ENCODE peak calls at places on chromosome 18, in seven cellular contexts. E is neuronal stem cell, V is PC-3, P is fibroblast of lung, Q is neural progenitor cell, X is MM.1S, B is A549. G is an unnamed sample.

GRCh38 chr18:79260023-79260422 is 135.7 kb upstream of the NFATC1 start:
- DNase-seq in E (no peak), V (no peak), P (no peak), Q (no peak), X (no peak), B (no peak), G (peak)

GRCh38 chr18:74654637-74655036 is 57.0 kb downstream of the ZNF407 start:
- DNase-seq in E (no peak), V (peak), P (peak), Q (no peak), X (no peak), B (no peak), G (no peak)

GRCh38 chr18:6543330-6543908 is 128.7 kb upstream of the L3MBTL4 start:
- DNase-seq in E (no peak), V (peak), P (peak), Q (peak), X (peak), B (peak), G (no peak)

GRCh38 chr18:50790956-50791355 is 28.9 kb downstream of the MRO start:
- DNase-seq in E (no peak), V (no peak), P (no peak), Q (no peak), X (no peak), B (no peak), G (no peak)

GRCh38 chr18:63775166-63775730 is at the start of gene SERPINB7:
- DNase-seq in E (no peak), V (peak), P (peak), Q (no peak), X (no peak), B (peak), G (no peak)

GRCh38 chr18:13621446-13621849 is 104.9 kb downstream of the FAM210A start:
- DNase-seq in E (no peak), V (no peak), P (no peak), Q (no peak), X (no peak), B (no peak), G (no peak)

GRCh38 chr18:8635087-8635486 is 25.9 kb downstream of the RAB12 start:
- DNase-seq in E (no peak), V (no peak), P (no peak), Q (no peak), X (no peak), B (no peak), G (no peak)

GRCh38 chr18:24567199-24567598 is 106.8 kb downstream of the HRH4 start:
- DNase-seq in E (no peak), V (peak), P (no peak), Q (no peak), X (no peak), B (no peak), G (no peak)

GRCh38 chr18:74498712-74499629 is 2.8 kb downstream of the CNDP2 start:
- DNase-seq in E (no peak), V (no peak), P (peak), Q (no peak), X (peak), B (no peak), G (no peak)

GRCh38 chr18:71784777-71785176 is 759.4 kb downstream of the CBLN2 start:
- DNase-seq in E (no peak), V (peak), P (no peak), Q (no peak), X (peak), B (no peak), G (peak)

GRCh38 chr18:51361130-51361860 is 163.8 kb upstream of the MEX3C start:
- DNase-seq in E (no peak), V (peak), P (no peak), Q (no peak), X (peak), B (no peak), G (no peak)

GRCh38 chr18:27400001-27400400 is 214.9 kb upstream of the CHST9 start:
- DNase-seq in E (no peak), V (peak), P (no peak), Q (peak), X (no peak), B (no peak), G (no peak)

GRCh38 chr18:2719040-2719439 is 63.5 kb downstream of the SMCHD1 start:
- DNase-seq in E (no peak), V (no peak), P (no peak), Q (no peak), X (no peak), B (no peak), G (no peak)

GRCh38 chr18:2716394-2717326 is 61.1 kb downstream of the SMCHD1 start:
- DNase-seq in E (no peak), V (no peak), P (no peak), Q (no peak), X (no peak), B (no peak), G (no peak)

GRCh38 chr18:2714140-2714539 is 58.6 kb downstream of the SMCHD1 start:
- DNase-seq in E (no peak), V (no peak), P (no peak), Q (no peak), X (no peak), B (no peak), G (no peak)

GRCh38 chr18:2717407-2717806 is 61.9 kb downstream of the SMCHD1 start:
- DNase-seq in E (no peak), V (no peak), P (no peak), Q (no peak), X (no peak), B (no peak), G (no peak)

GRCh38 chr18:2715990-2716389 is 60.5 kb downstream of the SMCHD1 start:
- DNase-seq in E (no peak), V (no peak), P (peak), Q (no peak), X (no peak), B (no peak), G (no peak)
- H3K4me2 ChIP-seq in E (no peak), V (no peak), P (no peak), Q (no peak), X (no peak), B (no peak), G (no peak)

DNA sequence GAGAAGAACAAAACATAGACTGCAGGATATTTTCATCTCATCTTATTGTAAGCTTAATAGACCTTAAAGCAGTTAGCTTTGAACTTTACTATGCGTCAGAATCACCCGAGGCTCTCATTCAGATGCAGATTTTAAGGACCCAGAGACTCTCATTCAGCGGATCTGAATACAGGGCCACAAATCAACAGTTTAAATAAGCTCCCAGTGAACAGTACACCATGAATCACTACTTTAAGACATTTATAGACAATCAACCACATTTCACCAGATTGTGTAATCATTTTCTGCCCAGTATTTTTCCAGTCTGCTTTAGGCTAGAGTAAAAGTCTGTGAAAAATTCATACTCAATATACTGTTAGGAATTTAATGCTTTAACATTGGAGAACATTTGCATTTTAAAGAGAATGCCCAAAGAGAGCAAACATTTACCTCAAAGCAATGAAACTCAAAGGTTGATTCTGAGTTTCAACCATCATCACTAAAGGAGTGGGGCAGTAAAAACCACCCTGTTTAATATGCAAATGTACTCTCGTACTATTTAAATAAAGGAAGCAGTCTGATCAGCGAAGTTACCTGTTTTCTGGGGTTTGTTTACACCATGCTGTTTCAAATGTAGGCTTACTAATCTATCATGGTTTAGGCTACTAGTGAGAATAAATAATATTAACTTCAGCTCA is 11.0 kb upstream of the ALPK2 start:
- DNase-seq in E (no peak), V (peak), P (peak), Q (no peak), X (peak), B (no peak), G (no peak)
- H3K4me2 ChIP-seq in E (no peak), V (peak), P (no peak), Q (peak), X (peak), B (peak), G (no peak)

DNA sequence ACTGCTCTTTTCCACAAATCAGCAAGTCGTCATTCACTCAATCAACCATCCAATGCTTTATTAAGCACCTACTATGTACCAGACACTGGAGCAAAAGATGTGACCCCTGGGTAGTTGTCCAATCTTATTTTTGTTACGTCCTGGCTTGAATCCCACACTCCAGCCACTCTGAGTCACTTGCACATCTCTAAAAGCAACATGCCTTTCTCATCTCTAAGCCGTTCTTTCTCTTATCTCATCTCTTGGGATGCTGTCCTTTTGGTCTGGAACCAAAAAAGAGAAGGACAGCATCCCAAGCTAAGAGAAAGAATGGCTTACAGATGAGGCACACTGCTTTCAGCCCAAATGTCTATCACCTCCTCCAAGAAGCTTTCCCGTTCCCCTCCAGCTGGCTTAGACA is 58.8 kb downstream of the RNF152 start:
- DNase-seq in E (no peak), V (no peak), P (no peak), Q (no peak), X (no peak), B (no peak), G (no peak)
- H3K4me2 ChIP-seq in E (no peak), V (no peak), P (peak), Q (no peak), X (peak), B (no peak), G (no peak)

GRCh38 chr18:35933982-35934381 is 38.5 kb upstream of the RMP24 start:
- DNase-seq in E (no peak), V (peak), P (no peak), Q (no peak), X (no peak), B (no peak), G (no peak)

GRCh38 chr18:35938158-35938557 is 34.3 kb upstream of the RMP24 start:
- DNase-seq in E (no peak), V (peak), P (peak), Q (no peak), X (no peak), B (no peak), G (no peak)

GRCh38 chr18:35936951-35937350 is 35.5 kb upstream of the RMP24 start:
- DNase-seq in E (no peak), V (no peak), P (no peak), Q (no peak), X (no peak), B (no peak), G (no peak)

GRCh38 chr18:35934891-35935290 is 37.6 kb upstream of the RMP24 start:
- DNase-seq in E (no peak), V (no peak), P (no peak), Q (no peak), X (no peak), B (no peak), G (no peak)

DNA sequence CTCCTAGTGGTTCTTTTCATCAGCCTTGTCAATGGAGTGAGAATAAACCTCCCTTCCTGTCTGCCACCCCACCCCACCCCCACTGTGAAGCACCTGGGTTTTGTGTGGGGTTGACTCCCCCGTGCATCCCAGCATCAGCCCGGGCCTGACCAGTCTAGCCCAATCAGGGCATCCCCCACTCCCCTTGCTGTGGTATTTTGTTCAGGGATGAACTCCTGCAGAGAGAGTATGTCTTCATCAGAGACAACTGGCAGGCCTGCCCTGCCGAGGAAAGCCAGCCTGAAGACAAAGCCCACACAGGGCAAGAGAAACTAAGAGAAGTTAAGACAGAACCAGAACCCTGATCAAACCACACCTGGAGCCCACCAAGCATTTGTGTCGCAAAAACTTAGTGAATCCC is 36.7 kb upstream of the RMP24 start:
- DNase-seq in E (no peak), V (no peak), P (no peak), Q (no peak), X (no peak), B (no peak), G (no peak)
- H3K4me2 ChIP-seq in E (no peak), V (no peak), P (no peak), Q (no peak), X (no peak), B (no peak), G (no peak)

GRCh38 chr18:41353726-41354125 is 601.3 kb upstream of the PIK3C3 start:
- DNase-seq in E (no peak), V (no peak), P (no peak), Q (no peak), X (no peak), B (no peak), G (no peak)

GRCh38 chr18:41354151-41354550 is 600.9 kb upstream of the PIK3C3 start:
- DNase-seq in E (no peak), V (no peak), P (peak), Q (no peak), X (no peak), B (no peak), G (no peak)

GRCh38 chr18:41347057-41347456 is 608.0 kb upstream of the PIK3C3 start:
- DNase-seq in E (no peak), V (no peak), P (peak), Q (no peak), X (no peak), B (no peak), G (no peak)

GRCh38 chr18:41351430-41351829 is 603.6 kb upstream of the PIK3C3 start:
- DNase-seq in E (no peak), V (no peak), P (no peak), Q (no peak), X (no peak), B (no peak), G (no peak)
- H3K4me2 ChIP-seq in E (no peak), V (no peak), P (no peak), Q (no peak), X (no peak), B (no peak), G (no peak)

GRCh38 chr18:10564975-10565773 is 39.3 kb downstream of the NAPG start:
- DNase-seq in E (no peak), V (no peak), P (no peak), Q (no peak), X (no peak), B (no peak), G (peak)
- H3K4me2 ChIP-seq in E (no peak), V (no peak), P (no peak), Q (no peak), X (no peak), B (no peak), G (peak)

GRCh38 chr18:57107141-57107832 is 39.6 kb upstream of the BOD1L2 start:
- DNase-seq in E (peak), V (peak), P (peak), Q (peak), X (peak), B (no peak), G (peak)
- H3K4me2 ChIP-seq in E (no peak), V (no peak), P (no peak), Q (no peak), X (no peak), B (no peak), G (no peak)

DNA sequence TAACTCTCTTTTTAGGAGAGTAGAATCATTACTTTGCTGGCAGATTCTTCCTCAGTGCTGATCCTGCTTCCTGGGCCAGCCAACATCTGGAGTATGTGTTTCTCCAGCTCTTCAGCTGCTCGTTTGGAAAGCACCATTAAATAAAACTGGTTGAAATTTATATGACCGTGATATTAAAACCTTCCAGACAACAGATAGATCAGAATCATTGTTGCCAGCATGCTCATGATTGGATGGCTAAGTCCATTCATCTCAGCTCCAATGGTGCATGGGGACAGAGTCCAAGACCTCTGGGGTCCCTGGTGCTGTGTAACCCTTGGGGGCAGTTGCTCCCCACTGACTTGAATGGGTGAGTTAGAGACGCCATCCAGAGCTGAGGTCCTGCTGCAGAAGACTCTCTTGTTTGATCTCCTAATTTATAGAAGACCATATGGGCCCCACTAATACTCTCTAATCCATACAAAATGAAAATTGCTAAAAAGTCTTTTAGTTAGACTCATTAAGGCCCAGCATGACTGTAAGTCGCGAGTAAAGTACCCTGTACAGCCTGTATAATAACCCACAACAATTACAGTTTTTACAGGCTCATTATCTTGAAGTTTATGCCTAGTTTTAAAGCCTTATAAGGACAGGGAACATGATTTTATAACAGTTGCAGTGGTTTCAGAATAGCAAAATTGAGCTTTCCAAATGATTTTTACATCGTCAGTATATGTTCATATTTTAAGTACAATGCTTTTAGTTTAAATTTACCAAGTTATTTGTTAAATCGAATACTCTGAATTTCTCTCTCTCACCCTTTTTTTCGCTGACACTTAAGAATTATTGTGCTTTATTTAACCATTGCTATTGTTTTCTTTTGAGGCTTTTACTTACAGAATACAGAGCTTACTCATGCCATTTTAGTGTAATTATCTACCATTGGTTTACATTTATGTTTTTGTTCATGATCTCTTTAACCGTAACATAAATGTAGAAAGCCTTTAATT is 60.0 kb downstream of the CABLES1 start:
- DNase-seq in E (no peak), V (no peak), P (peak), Q (no peak), X (peak), B (no peak), G (no peak)
- H3K4me2 ChIP-seq in E (no peak), V (no peak), P (no peak), Q (peak), X (peak), B (no peak), G (no peak)

GRCh38 chr18:35572644-35573043 is 8.9 kb upstream of the GALNT1 start:
- DNase-seq in E (no peak), V (no peak), P (peak), Q (no peak), X (no peak), B (no peak), G (no peak)
- H3K4me2 ChIP-seq in E (no peak), V (no peak), P (no peak), Q (no peak), X (no peak), B (no peak), G (no peak)

DNA sequence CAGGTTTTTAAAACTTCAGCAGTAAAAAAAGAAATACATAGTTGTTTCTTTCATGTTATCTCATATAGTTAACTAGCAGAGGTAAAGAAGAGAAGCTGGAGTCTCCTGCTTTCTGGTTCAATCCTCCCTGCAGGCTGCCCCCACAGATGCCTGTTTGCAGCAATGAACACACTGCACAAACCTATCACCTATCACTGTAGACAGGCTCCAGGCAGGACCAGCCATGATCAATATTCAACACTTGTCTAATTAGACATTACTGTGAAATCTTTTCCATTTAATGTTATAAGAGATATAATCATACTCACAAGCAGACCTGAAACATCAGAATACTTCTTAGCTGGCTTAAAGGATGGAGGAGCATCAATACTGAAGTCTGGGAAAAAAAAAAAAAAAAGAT is 19.8 kb downstream of the INO80C start:
- DNase-seq in E (no peak), V (no peak), P (no peak), Q (no peak), X (no peak), B (no peak), G (no peak)
- H3K4me2 ChIP-seq in E (no peak), V (peak), P (peak), Q (no peak), X (no peak), B (peak), G (no peak)